ENCODE peak calls at places on chromosome 5, in five cellular contexts. One of them, this sample, is unnamed.

GRCh38 chr5:19568004-19568403 is 420.0 kb downstream of the CDH18 start:
- DNase-seq in right atrium auricular region: no peak
- DNase-seq in NCI-H2107: no peak
- DNase-seq in NCI-H1105: no peak
- DNase-seq in activated CD4-positive, alpha-beta memory T cell treated with anti-CD3 and anti-CD28 coated beads, Interleukin-2, amount 10 ng/mL, durations not matched to agents 7 days and 5 days: no peak
- DNase-seq in this sample: no peak

GRCh38 chr5:418681-419121 is 24.3 kb upstream of the EXOC3 start:
- DNase-seq in NCI-H2107: no peak
- DNase-seq in activated CD4-positive, alpha-beta memory T cell treated with anti-CD3 and anti-CD28 coated beads, Interleukin-2, amount 10 ng/mL, durations not matched to agents 7 days and 5 days: no peak
- DNase-seq in NCI-H1105: no peak
- DNase-seq in right atrium auricular region: no peak
- DNase-seq in this sample: no peak

GRCh38 chr5:14816999-14817761 is 54.4 kb downstream of the ANKH start:
- DNase-seq in NCI-H1105: no peak
- DNase-seq in right atrium auricular region: peak
- DNase-seq in NCI-H2107: no peak
- DNase-seq in activated CD4-positive, alpha-beta memory T cell treated with anti-CD3 and anti-CD28 coated beads, Interleukin-2, amount 10 ng/mL, durations not matched to agents 7 days and 5 days: peak
- DNase-seq in this sample: peak

GRCh38 chr5:128551476-128551875 is 13.4 kb upstream of the FBN2 start:
- DNase-seq in NCI-H1105: no peak
- DNase-seq in activated CD4-positive, alpha-beta memory T cell treated with anti-CD3 and anti-CD28 coated beads, Interleukin-2, amount 10 ng/mL, durations not matched to agents 7 days and 5 days: no peak
- DNase-seq in right atrium auricular region: no peak
- DNase-seq in NCI-H2107: no peak
- DNase-seq in this sample: no peak

GRCh38 chr5:76787237-76787636 is 31.6 kb upstream of the F2RL1 start:
- DNase-seq in NCI-H2107: no peak
- DNase-seq in right atrium auricular region: peak
- DNase-seq in NCI-H1105: peak
- DNase-seq in activated CD4-positive, alpha-beta memory T cell treated with anti-CD3 and anti-CD28 coated beads, Interleukin-2, amount 10 ng/mL, durations not matched to agents 7 days and 5 days: no peak
- DNase-seq in this sample: no peak

GRCh38 chr5:58491216-58491892 is at the start of gene GAPT:
- DNase-seq in NCI-H2107: no peak
- DNase-seq in right atrium auricular region: no peak
- DNase-seq in activated CD4-positive, alpha-beta memory T cell treated with anti-CD3 and anti-CD28 coated beads, Interleukin-2, amount 10 ng/mL, durations not matched to agents 7 days and 5 days: no peak
- DNase-seq in NCI-H1105: no peak
- DNase-seq in this sample: no peak

GRCh38 chr5:61625682-61626620 is 293.9 kb downstream of the ZSWIM6 start:
- DNase-seq in right atrium auricular region: peak
- DNase-seq in activated CD4-positive, alpha-beta memory T cell treated with anti-CD3 and anti-CD28 coated beads, Interleukin-2, amount 10 ng/mL, durations not matched to agents 7 days and 5 days: peak
- DNase-seq in NCI-H2107: no peak
- DNase-seq in NCI-H1105: no peak
- DNase-seq in this sample: peak

GRCh38 chr5:61342066-61342465 is 10.0 kb downstream of the ZSWIM6 start:
- DNase-seq in NCI-H1105: no peak
- DNase-seq in NCI-H2107: no peak
- DNase-seq in activated CD4-positive, alpha-beta memory T cell treated with anti-CD3 and anti-CD28 coated beads, Interleukin-2, amount 10 ng/mL, durations not matched to agents 7 days and 5 days: no peak
- DNase-seq in right atrium auricular region: no peak
- DNase-seq in this sample: no peak

GRCh38 chr5:179321206-179321987 is 23.9 kb downstream of the ADAMTS2 start:
- DNase-seq in NCI-H1105: no peak
- DNase-seq in NCI-H2107: no peak
- DNase-seq in right atrium auricular region: no peak
- DNase-seq in activated CD4-positive, alpha-beta memory T cell treated with anti-CD3 and anti-CD28 coated beads, Interleukin-2, amount 10 ng/mL, durations not matched to agents 7 days and 5 days: no peak
- DNase-seq in this sample: no peak

GRCh38 chr5:120314201-120314600 is 149.9 kb upstream of the PRR16 start:
- DNase-seq in NCI-H2107: no peak
- DNase-seq in right atrium auricular region: no peak
- DNase-seq in activated CD4-positive, alpha-beta memory T cell treated with anti-CD3 and anti-CD28 coated beads, Interleukin-2, amount 10 ng/mL, durations not matched to agents 7 days and 5 days: no peak
- DNase-seq in NCI-H1105: no peak
- DNase-seq in this sample: no peak

GRCh38 chr5:126736141-126736540 is 40.8 kb upstream of the LMNB1 start:
- DNase-seq in NCI-H2107: no peak
- DNase-seq in NCI-H1105: no peak
- DNase-seq in activated CD4-positive, alpha-beta memory T cell treated with anti-CD3 and anti-CD28 coated beads, Interleukin-2, amount 10 ng/mL, durations not matched to agents 7 days and 5 days: peak
- DNase-seq in right atrium auricular region: no peak
- DNase-seq in this sample: no peak

GRCh38 chr5:168681556-168682183 is 102.5 kb upstream of the PANK3 start:
- DNase-seq in activated CD4-positive, alpha-beta memory T cell treated with anti-CD3 and anti-CD28 coated beads, Interleukin-2, amount 10 ng/mL, durations not matched to agents 7 days and 5 days: no peak
- DNase-seq in NCI-H1105: no peak
- DNase-seq in right atrium auricular region: peak
- DNase-seq in NCI-H2107: no peak
- DNase-seq in this sample: no peak

GRCh38 chr5:32578362-32578761 is 7.0 kb upstream of the SUB1 start:
- DNase-seq in NCI-H2107: no peak
- DNase-seq in activated CD4-positive, alpha-beta memory T cell treated with anti-CD3 and anti-CD28 coated beads, Interleukin-2, amount 10 ng/mL, durations not matched to agents 7 days and 5 days: no peak
- DNase-seq in right atrium auricular region: no peak
- DNase-seq in NCI-H1105: no peak
- DNase-seq in this sample: no peak

GRCh38 chr5:35877655-35878054 is 21.0 kb downstream of the IL7R start:
- DNase-seq in NCI-H1105: no peak
- DNase-seq in right atrium auricular region: no peak
- DNase-seq in activated CD4-positive, alpha-beta memory T cell treated with anti-CD3 and anti-CD28 coated beads, Interleukin-2, amount 10 ng/mL, durations not matched to agents 7 days and 5 days: no peak
- DNase-seq in NCI-H2107: no peak
- DNase-seq in this sample: no peak

This sample was measured in stimulated activated naive CD8-positive, alpha-beta T cell treated with anti-CD3 and anti-CD28 coated beads, Interleukin-15, amount 100 ng/mL, for 72 hours.